ENCODE peak calls at places on chromosomes 7 and 10, in eight cellular contexts. C is choroid plexus epithelial cell, Y is suprapubic skin, B is MM.1S, K is HFF-Myc, I is left ventricle myocardium inferior, T is chondrocyte, U is fibroblast of pulmonary artery. R is an unnamed sample.

GRCh38 chr10:75911426-75911825 is 480.0 kb downstream of the LRMDA start:
- DNase-seq in C (peak; percentile 1), Y (no peak), B (no peak), K (no peak), I (no peak), T (no peak), U (no peak), R (no peak)

GRCh38 chr7:41162612-41163011 is 540.3 kb downstream of the INHBA start:
- DNase-seq in C (peak; percentile 20), Y (no peak), B (no peak), K (no peak), I (no peak), T (no peak), U (no peak), R (no peak)

GRCh38 chr10:50291261-50291850 is 40.0 kb upstream of the ASAH2 start:
- DNase-seq in C (peak; percentile 63), Y (no peak), B (no peak), K (no peak), I (no peak), T (no peak), U (peak; percentile 34), R (no peak)

GRCh38 chr10:94076325-94076841 is 82.7 kb downstream of the PLCE1 start:
- DNase-seq in C (peak; percentile 74), Y (no peak), B (no peak), K (no peak), I (no peak), T (no peak), U (peak; percentile 63), R (no peak)

GRCh38 chr10:91756286-91756685 is 41.9 kb upstream of the TNKS2 start:
- DNase-seq in C (peak; percentile 98), Y (no peak), B (no peak), K (peak; percentile 56), I (no peak), T (no peak), U (peak; percentile 38), R (no peak)

GRCh38 chr7:38584443-38585210 is 46.5 kb downstream of the AMPH start:
- DNase-seq in C (peak; percentile 64), Y (no peak), B (no peak), K (peak; percentile 3), I (no peak), T (no peak), U (peak; percentile 65), R (no peak)

GRCh38 chr7:142542938-142543337 is 206.3 kb upstream of the PRSS1 start:
- DNase-seq in C (peak; percentile 73), Y (no peak), B (no peak), K (no peak), I (no peak), T (no peak), U (peak; percentile 29), R (no peak)

GRCh38 chr10:92965314-92965713 is 95.3 kb upstream of the CYP26C1 start:
- DNase-seq in C (peak; percentile 74), Y (no peak), B (peak; percentile 66), K (no peak), I (no peak), T (no peak), U (peak; percentile 80), R (peak; percentile 44)

GRCh38 chr7:18667466-18667865 is 171.9 kb downstream of the HDAC9 start:
- DNase-seq in C (peak; percentile 89), Y (no peak), B (no peak), K (peak; percentile 66), I (no peak), T (no peak), U (peak; percentile 90), R (no peak)

GRCh38 chr7:134089446-134089845 is 37.7 kb upstream of the LRGUK start:
- DNase-seq in C (no peak), Y (no peak), B (no peak), K (no peak), I (no peak), T (no peak), U (no peak), R (no peak)

GRCh38 chr7:90955641-90956207 is 308.5 kb upstream of the FZD1 start:
- DNase-seq in C (no peak), Y (no peak), B (no peak), K (no peak), I (no peak), T (no peak), U (no peak), R (no peak)

GRCh38 chr10:191703-192518 is 56.7 kb downstream of the ZMYND11 start:
- DNase-seq in C (peak; percentile 79), Y (no peak), B (no peak), K (no peak), I (no peak), T (no peak), U (peak; percentile 80), R (no peak)

GRCh38 chr7:23349484-23350157 is 50.5 kb downstream of the MALSU1 start:
- DNase-seq in C (peak; percentile 55), Y (no peak), B (no peak), K (peak; percentile 63), I (no peak), T (no peak), U (peak; percentile 58), R (no peak)

GRCh38 chr7:76358053-76358477 is 726 bp downstream of the YWHAG start:
- DNase-seq in C (peak; percentile 49), Y (peak; percentile 86), B (peak; percentile 53), K (no peak), I (peak; percentile 75), T (peak; percentile 87), U (no peak), R (peak; percentile 45)

GRCh38 chr10:80202934-80203834 is 2.2 kb downstream of the ANXA11 start:
- DNase-seq in C (peak; percentile 98), Y (peak; percentile 85), B (peak; percentile 80), K (peak; percentile 42), I (peak; percentile 81), T (no peak), U (peak; percentile 91), R (peak; percentile 81)

GRCh38 chr7:24227068-24227467 is 56.9 kb upstream of the NPY start:
- DNase-seq in C (no peak), Y (no peak), B (no peak), K (no peak), I (no peak), T (no peak), U (no peak), R (peak; percentile 4)

GRCh38 chr10:121609426-121610380 is 11.5 kb upstream of the FGFR2 start:
- DNase-seq in C (no peak), Y (peak; percentile 55), B (no peak), K (no peak), I (no peak), T (peak; percentile 57), U (no peak), R (no peak)

GRCh38 chr7:78734626-78735025 is 718.8 kb downstream of the MAGI2 start:
- DNase-seq in C (peak; percentile 1), Y (no peak), B (no peak), K (peak; percentile 15), I (no peak), T (no peak), U (no peak), R (no peak)

GRCh38 chr7:10156972-10157371 is 816.7 kb upstream of the PHF14 start:
- DNase-seq in C (no peak), Y (no peak), B (no peak), K (no peak), I (no peak), T (no peak), U (peak; percentile 52), R (no peak)

GRCh38 chr10:93458821-93459257 is 23.3 kb downstream of the MYOF start:
- DNase-seq in C (peak; percentile 100), Y (peak; percentile 89), B (no peak), K (peak; percentile 100), I (peak; percentile 44), T (peak; percentile 94), U (peak; percentile 99), R (no peak)

GRCh38 chr10:90968448-90969086 is 47.7 kb upstream of the ANKRD1 start:
- DNase-seq in C (peak; percentile 67), Y (no peak), B (no peak), K (peak; percentile 85), I (no peak), T (no peak), U (peak; percentile 68), R (no peak)

GRCh38 chr7:5591547-5591899 is 167.9 kb upstream of the TNRC18 start:
- DNase-seq in C (peak; percentile 76), Y (no peak), B (no peak), K (no peak), I (no peak), T (no peak), U (peak; percentile 82), R (no peak)

DNA sequence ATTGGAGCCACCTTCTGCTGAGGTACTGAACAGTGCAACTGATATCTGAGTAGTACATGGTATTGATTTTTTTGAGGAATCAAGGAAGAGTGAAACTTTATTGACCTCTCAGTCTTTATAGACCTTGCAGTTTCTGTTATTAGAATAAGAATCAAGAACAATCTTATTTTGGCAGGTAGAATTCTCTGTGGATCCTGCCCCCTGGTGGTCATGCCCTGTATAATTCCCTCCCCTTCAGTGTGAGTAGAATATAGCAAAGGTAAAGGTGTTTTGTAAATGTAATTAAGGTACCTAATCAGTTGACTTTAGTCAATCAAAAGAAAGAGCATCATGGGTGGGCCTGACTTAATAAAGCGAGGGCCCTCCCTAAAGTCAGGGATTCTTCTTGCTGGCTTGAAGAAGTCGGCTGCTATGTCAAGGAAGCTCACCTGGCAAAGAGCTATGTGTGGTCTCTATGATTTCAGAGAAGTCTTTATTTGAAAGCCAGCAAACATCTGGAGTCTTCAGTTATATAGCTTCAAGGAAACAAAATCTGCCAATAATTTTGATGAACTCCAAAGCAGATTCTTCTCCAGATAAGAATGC is 142.8 kb downstream of the LSM5 start:
- DNase-seq in C (peak; percentile 37), Y (no peak), B (no peak), K (no peak), I (no peak), T (no peak), U (peak; percentile 33), R (peak; percentile 34)
- TF ChIP-seq CTCF in C (peak; percentile 71), Y (peak; percentile 23), B (peak; percentile 76), K (peak; percentile 78), I (peak; percentile 68), T (peak; percentile 79), U (peak; percentile 76), R (peak; percentile 63)

DNA sequence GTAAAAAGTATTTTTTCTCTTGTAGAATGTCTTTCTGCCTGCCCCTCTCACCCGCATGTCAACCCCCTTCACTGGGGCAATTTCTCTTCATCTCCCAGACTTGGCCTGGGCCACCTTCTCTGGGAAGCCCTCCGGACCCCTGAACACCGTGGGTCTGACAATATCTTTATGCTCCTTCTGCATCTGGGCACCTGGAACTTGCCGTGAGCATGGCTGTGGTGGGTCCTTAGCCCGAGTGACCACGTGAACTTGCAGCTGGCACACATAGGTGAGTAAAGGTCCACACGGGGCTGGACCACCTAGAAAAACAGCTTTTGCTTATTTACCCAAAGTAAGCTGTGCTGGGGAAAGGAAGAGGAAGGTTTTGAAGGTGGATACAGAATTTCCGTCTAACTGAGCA is 600.2 kb downstream of the DNAJB6 start:
- DNase-seq in C (no peak), Y (no peak), B (no peak), K (no peak), I (no peak), T (no peak), U (no peak), R (no peak)
- TF ChIP-seq CTCF in C (no peak), Y (no peak), B (no peak), K (no peak), I (no peak), T (no peak), U (no peak), R (no peak)

GRCh38 chr7:99631311-99632109 is 14.8 kb downstream of the ZSCAN25 start:
- DNase-seq in C (peak; percentile 49), Y (no peak), B (no peak), K (no peak), I (peak; percentile 34), T (no peak), U (peak; percentile 8), R (no peak)
- TF ChIP-seq CTCF in C (peak; percentile 46), Y (peak; percentile 9), B (no peak), K (peak; percentile 29), I (peak; percentile 52), T (peak; percentile 37), U (no peak), R (no peak)

GRCh38 chr10:88006261-88006660 is 142.8 kb downstream of the PTEN start:
- DNase-seq in C (no peak), Y (no peak), B (no peak), K (no peak), I (no peak), T (no peak), U (no peak), R (no peak)
- TF ChIP-seq CTCF in C (no peak), Y (no peak), B (no peak), K (no peak), I (no peak), T (no peak), U (no peak), R (no peak)